ENCODE peak calls at places on chromosomes 16 and 17, in ten cellular contexts. S, D, K, N, M, W, X, T, Y and H are unnamed samples.

GRCh38 chr16:57069635-57070350 is 22.6 kb upstream of the CPNE2 start:
- DNase-seq in S (no peak), D (no peak), K (no peak), N (no peak), M (no peak), W (no peak), X (no peak), T (no peak), Y (no peak), H (no peak)

GRCh38 chr16:66539628-66540469 is 10.1 kb downstream of the TK2 start:
- DNase-seq in S (no peak), D (no peak), K (no peak), N (no peak), M (no peak), W (no peak), X (no peak), T (no peak), Y (no peak), H (no peak)

GRCh38 chr17:69961488-69962145 is 113.4 kb upstream of the KCNJ16 start:
- DNase-seq in S (no peak), D (peak; percentile 26), K (peak; percentile 73), N (peak; percentile 63), M (no peak), W (no peak), X (no peak), T (no peak), Y (no peak), H (peak; percentile 38)

GRCh38 chr16:66562409-66562808 is 3.8 kb upstream of the CMTM1 start:
- DNase-seq in S (no peak), D (no peak), K (no peak), N (no peak), M (no peak), W (no peak), X (no peak), T (no peak), Y (no peak), H (no peak)

GRCh38 chr17:62807812-62808575 is at the start of gene MARCHF10:
- DNase-seq in S (peak; percentile 30), D (peak; percentile 28), K (peak; percentile 80), N (peak; percentile 75), M (peak; percentile 79), W (peak; percentile 48), X (no peak), T (no peak), Y (no peak), H (peak; percentile 68)

GRCh38 chr16:30092373-30093010 is 768 bp upstream of the TBX6 start:
- DNase-seq in S (peak; percentile 74), D (peak; percentile 70), K (peak; percentile 94), N (peak; percentile 94), M (peak; percentile 93), W (no peak), X (peak; percentile 42), T (no peak), Y (peak; percentile 82), H (no peak)

GRCh38 chr16:67551091-67551490 is 11.2 kb upstream of the CTCF start:
- DNase-seq in S (no peak), D (no peak), K (no peak), N (no peak), M (no peak), W (no peak), X (no peak), T (no peak), Y (no peak), H (no peak)

GRCh38 chr16:56428087-56428486 is 2.7 kb upstream of the AMFR start:
- DNase-seq in S (peak; percentile 20), D (no peak), K (no peak), N (no peak), M (no peak), W (no peak), X (no peak), T (no peak), Y (no peak), H (no peak)

GRCh38 chr16:2476741-2477140 is 1.8 kb downstream of the TBC1D24 start:
- DNase-seq in S (no peak), D (no peak), K (no peak), N (no peak), M (no peak), W (no peak), X (no peak), T (no peak), Y (no peak), H (no peak)

GRCh38 chr17:48681609-48682008 is 40.7 kb downstream of the PRAC1 start:
- DNase-seq in S (no peak), D (no peak), K (no peak), N (no peak), M (no peak), W (peak; percentile 33), X (no peak), T (no peak), Y (no peak), H (no peak)

GRCh38 chr17:3575506-3575905 is 17.9 kb upstream of the TRPV3 start:
- DNase-seq in S (peak; percentile 82), D (no peak), K (no peak), N (no peak), M (no peak), W (no peak), X (no peak), T (peak; percentile 87), Y (peak; percentile 48), H (no peak)

GRCh38 chr17:17834974-17835373 is 1.8 kb downstream of the SREBF1 start:
- DNase-seq in S (no peak), D (no peak), K (no peak), N (no peak), M (no peak), W (no peak), X (no peak), T (no peak), Y (no peak), H (no peak)

GRCh38 chr17:35030780-35031179 is 32.7 kb downstream of the RFFL start:
- DNase-seq in S (no peak), D (no peak), K (no peak), N (no peak), M (no peak), W (no peak), X (no peak), T (no peak), Y (no peak), H (no peak)

GRCh38 chr16:19540241-19540970 is 15.1 kb upstream of the VPS35L start:
- DNase-seq in S (no peak), D (no peak), K (no peak), N (no peak), M (no peak), W (no peak), X (no peak), T (no peak), Y (no peak), H (no peak)

GRCh38 chr16:22186517-22186916 is 19.6 kb upstream of the EEF2K start:
- DNase-seq in S (no peak), D (no peak), K (peak; percentile 77), N (peak; percentile 85), M (no peak), W (no peak), X (no peak), T (no peak), Y (no peak), H (no peak)

GRCh38 chr16:70157477-70158260 is 15.9 kb upstream of the CLEC18C start:
- DNase-seq in S (no peak), D (no peak), K (no peak), N (no peak), M (no peak), W (no peak), X (no peak), T (no peak), Y (no peak), H (no peak)

GRCh38 chr16:70160388-70160787 is 13.2 kb upstream of the CLEC18C start:
- DNase-seq in S (no peak), D (no peak), K (no peak), N (no peak), M (no peak), W (no peak), X (no peak), T (no peak), Y (peak; percentile 9), H (no peak)

GRCh38 chr16:70159355-70160348 is 13.9 kb upstream of the CLEC18C start:
- DNase-seq in S (peak; percentile 40), D (no peak), K (no peak), N (no peak), M (no peak), W (no peak), X (no peak), T (no peak), Y (peak; percentile 12), H (no peak)

GRCh38 chr16:70157105-70157476 is 16.5 kb upstream of the CLEC18C start:
- DNase-seq in S (no peak), D (no peak), K (no peak), N (no peak), M (no peak), W (no peak), X (no peak), T (no peak), Y (peak; percentile 14), H (no peak)

GRCh38 chr16:70158261-70158939 is 15.2 kb upstream of the CLEC18C start:
- DNase-seq in S (no peak), D (no peak), K (peak; percentile 55), N (peak; percentile 37), M (no peak), W (no peak), X (no peak), T (no peak), Y (peak; percentile 13), H (no peak)
- TF ChIP-seq CTCF in S (no peak), D (no peak), K (peak; percentile 42), N (peak; percentile 33), M (no peak), W (no peak), X (no peak), T (no peak), Y (no peak), H (no peak)

GRCh38 chr17:6811520-6811919 is 20.0 kb downstream of the TEKT1 start:
- DNase-seq in S (no peak), D (no peak), K (no peak), N (no peak), M (no peak), W (no peak), X (no peak), T (no peak), Y (no peak), H (no peak)
- TF ChIP-seq CTCF in S (no peak), D (no peak), K (no peak), N (no peak), M (no peak), W (no peak), X (no peak), T (no peak), Y (no peak), H (no peak)

DNA sequence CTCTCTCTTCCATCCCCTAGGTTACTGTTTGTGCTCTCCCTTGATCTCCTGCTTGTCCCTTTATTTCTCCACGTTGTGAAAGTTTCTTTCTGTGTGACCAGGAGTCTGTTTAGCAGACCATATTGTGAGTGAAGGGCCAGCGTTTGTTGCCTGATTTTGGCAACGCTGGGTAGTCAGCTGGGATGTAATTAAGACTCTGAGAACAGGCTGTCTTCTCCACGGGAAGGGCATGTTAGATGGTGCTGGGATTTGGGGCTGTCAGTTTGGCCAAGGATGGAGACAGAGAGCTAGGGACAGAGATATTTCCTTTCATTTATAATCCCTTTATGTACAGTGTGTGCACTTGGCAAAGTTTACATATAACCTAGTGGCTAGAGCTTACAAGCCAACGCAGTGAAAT is 263.2 kb downstream of the FTO start:
- DNase-seq in S (no peak), D (no peak), K (no peak), N (no peak), M (no peak), W (no peak), X (no peak), T (no peak), Y (no peak), H (no peak)
- TF ChIP-seq CTCF in S (no peak), D (no peak), K (no peak), N (no peak), M (no peak), W (no peak), X (no peak), T (no peak), Y (no peak), H (no peak)

GRCh38 chr17:7570351-7570750 is 8.6 kb downstream of the SENP3 start:
- DNase-seq in S (no peak), D (no peak), K (no peak), N (no peak), M (no peak), W (no peak), X (no peak), T (no peak), Y (no peak), H (no peak)
- TF ChIP-seq CTCF in S (no peak), D (no peak), K (no peak), N (no peak), M (no peak), W (no peak), X (no peak), T (no peak), Y (no peak), H (no peak)